ENCODE peak calls at places on chromosome 5, in eight cellular contexts. F, D, C, L, V, X, M and P are unnamed samples.

GRCh38 chr5:136063778-136064465 is 35.1 kb downstream of the TGFBI start:
- DNase-seq in F (no peak), L (no peak), V (no peak), C (no peak), D (no peak), X (no peak), M (no peak), P (no peak)

GRCh38 chr5:116652903-116653302 is 78.3 kb upstream of the SEMA6A start:
- DNase-seq in F (no peak), X (no peak), V (no peak), D (no peak), C (no peak), M (no peak), L (no peak), P (no peak)

GRCh38 chr5:1762121-1762877 is 37.3 kb downstream of the MRPL36 start:
- DNase-seq in F (no peak), V (no peak), X (no peak), L (no peak), C (no peak), M (peak; percentile 15), D (no peak), P (no peak)

GRCh38 chr5:99061711-99062110 is 132.9 kb upstream of the CHD1 start:
- DNase-seq in X (no peak), F (no peak), M (no peak), C (no peak), D (no peak), V (peak; percentile 9), L (no peak), P (no peak)

GRCh38 chr5:163161512-163161911 is 275.9 kb upstream of the CCNG1 start:
- DNase-seq in D (no peak), F (no peak), L (no peak), M (no peak), C (no peak), V (no peak), X (no peak), P (no peak)

GRCh38 chr5:155024015-155024414 is 10.5 kb downstream of the KIF4B start:
- DNase-seq in X (no peak), F (no peak), L (no peak), M (no peak), V (no peak), C (peak; percentile 13), D (no peak), P (no peak)

GRCh38 chr5:73118331-73119011 is 1.9 kb upstream of the TMEM171 start:
- DNase-seq in V (no peak), L (no peak), D (no peak), C (no peak), M (peak; percentile 44), F (no peak), X (no peak), P (no peak)

GRCh38 chr5:177403826-177404640 is 3.6 kb upstream of the PFN3 start:
- DNase-seq in F (no peak), X (peak; percentile 84), C (peak; percentile 87), V (peak; percentile 90), L (peak; percentile 82), M (peak; percentile 91), D (peak; percentile 80), P (peak; percentile 95)

GRCh38 chr5:52798952-52799351 is 11.2 kb downstream of the ITGA1 start:
- DNase-seq in L (no peak), D (no peak), C (no peak), X (no peak), V (peak; percentile 33), M (no peak), F (no peak), P (no peak)

GRCh38 chr5:4011943-4012342 is 416.3 kb downstream of the IRX1 start:
- DNase-seq in M (no peak), X (no peak), V (no peak), D (no peak), F (no peak), L (no peak), C (no peak), P (no peak)

GRCh38 chr5:64074533-64074932 is 91.1 kb upstream of the RNF180 start:
- DNase-seq in D (no peak), V (peak; percentile 46), C (peak; percentile 49), L (no peak), X (no peak), M (no peak), F (no peak), P (peak; percentile 3)

GRCh38 chr5:147939431-147940114 is 33.2 kb upstream of the C5orf46 start:
- DNase-seq in M (no peak), L (no peak), C (no peak), D (no peak), F (no peak), V (no peak), X (no peak), P (peak; percentile 26)

GRCh38 chr5:75550597-75550996 is 38.9 kb downstream of the POLK start:
- DNase-seq in D (no peak), X (no peak), M (no peak), C (no peak), L (no peak), V (peak; percentile 14), F (no peak), P (no peak)

GRCh38 chr5:81830602-81831001 is 79.7 kb upstream of the SSBP2 start:
- DNase-seq in V (peak; percentile 62), F (no peak), X (no peak), D (no peak), M (no peak), L (no peak), C (no peak), P (no peak)

GRCh38 chr5:175836741-175837729 is 34.3 kb upstream of the CPLX2 start:
- DNase-seq in L (no peak), X (no peak), V (no peak), D (no peak), F (no peak), M (no peak), C (no peak), P (no peak)

GRCh38 chr5:168015506-168015905 is 275.9 kb upstream of the WWC1 start:
- DNase-seq in L (no peak), X (no peak), M (no peak), F (no peak), D (no peak), C (no peak), V (no peak), P (no peak)

GRCh38 chr5:74442466-74442865 is 198.1 kb downstream of the ENC1 start:
- DNase-seq in D (no peak), L (no peak), V (no peak), F (no peak), M (no peak), X (no peak), C (no peak), P (no peak)

GRCh38 chr5:172834570-172835245 is 657 bp downstream of the ERGIC1 start:
- DNase-seq in M (no peak), F (no peak), C (no peak), X (no peak), D (no peak), V (peak; percentile 25), L (no peak), P (no peak)
- TF ChIP-seq POLR2A in M (no peak), F (no peak), C (no peak), X (no peak), D (no peak), V (no peak), L (no peak), P (no peak)

GRCh38 chr5:126370796-126371718 is 52.2 kb upstream of the GRAMD2B start:
- DNase-seq in F (no peak), C (peak; percentile 21), M (peak; percentile 40), L (no peak), V (no peak), D (no peak), X (no peak), P (no peak)
- TF ChIP-seq POLR2A in F (no peak), C (no peak), M (no peak), L (peak; percentile 14), V (no peak), D (no peak), X (no peak), P (no peak)

DNA sequence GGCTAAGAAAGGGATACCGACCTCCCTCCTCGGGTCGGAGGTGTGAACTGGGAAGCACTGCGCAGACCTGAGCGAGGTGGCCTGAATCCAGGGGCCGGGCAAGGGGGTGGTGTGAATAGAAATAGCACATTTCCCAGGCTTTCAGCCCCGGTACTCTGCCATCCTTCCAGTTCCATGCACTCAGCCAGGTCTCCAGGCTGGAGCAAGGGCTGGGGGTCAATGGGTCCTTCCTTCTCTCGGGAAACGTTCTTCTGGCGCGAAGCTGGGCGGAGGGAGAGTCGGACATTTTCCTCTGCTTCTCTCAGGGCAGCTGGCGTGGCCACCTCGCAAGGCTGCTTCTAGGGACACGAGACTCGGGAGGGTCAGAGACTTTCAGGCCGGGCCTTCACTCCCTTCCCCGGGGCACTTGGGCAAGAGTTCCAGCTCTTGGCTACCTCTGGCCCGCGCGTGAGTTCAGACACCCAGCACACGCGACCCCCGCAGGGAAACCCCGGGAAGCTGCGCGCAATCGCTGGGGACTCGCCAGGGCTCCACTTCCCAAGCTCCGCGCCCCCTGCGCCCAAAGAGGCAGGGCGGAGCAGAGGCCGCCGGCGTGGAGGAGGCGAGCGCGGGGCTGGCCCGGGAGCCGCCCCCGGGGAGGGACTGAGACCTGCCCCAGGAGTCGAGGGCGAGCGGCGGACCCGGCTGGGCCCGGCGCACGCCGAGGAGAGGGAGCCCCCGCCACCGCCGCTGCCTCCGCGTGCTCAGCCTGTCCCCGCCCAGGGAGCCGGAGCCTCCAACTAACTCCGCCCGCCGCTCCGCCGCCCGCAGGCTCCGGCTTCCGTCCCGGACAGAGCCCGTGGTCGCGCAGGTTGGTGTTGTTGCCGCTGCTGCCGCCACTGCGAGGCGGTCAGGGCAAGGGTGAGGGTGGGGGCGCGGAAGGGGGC is at the start of gene PAM:
- DNase-seq in V (peak; percentile 77), C (peak; percentile 49), D (peak; percentile 59), X (peak; percentile 81), M (peak; percentile 80), F (peak; percentile 20), L (peak; percentile 55), P (peak; percentile 70)
- TF ChIP-seq POLR2A in V (peak; percentile 53), C (peak; percentile 25), D (peak; percentile 32), X (peak; percentile 89), M (no peak), F (peak; percentile 44), L (peak; percentile 48), P (peak; percentile 63)

GRCh38 chr5:428219-428618 is 14.8 kb upstream of the EXOC3 start:
- DNase-seq in D (no peak), C (no peak), L (no peak), F (no peak), X (no peak), V (no peak), M (peak; percentile 21), P (no peak)

GRCh38 chr5:424259-425110 is 18.5 kb upstream of the EXOC3 start:
- DNase-seq in D (no peak), F (no peak), C (no peak), L (no peak), M (no peak), V (peak; percentile 70), X (peak; percentile 10), P (no peak)

GRCh38 chr5:425714-426113 is 17.3 kb upstream of the EXOC3 start:
- DNase-seq in L (no peak), M (no peak), V (peak; percentile 48), X (no peak), C (peak; percentile 47), D (no peak), F (no peak), P (no peak)

GRCh38 chr5:427415-428087 is 15.4 kb upstream of the EXOC3 start:
- DNase-seq in M (peak; percentile 18), X (no peak), V (no peak), F (no peak), C (no peak), D (no peak), L (no peak), P (no peak)

GRCh38 chr5:426392-426976 is 16.5 kb upstream of the EXOC3 start:
- DNase-seq in V (no peak), X (no peak), F (no peak), D (no peak), M (no peak), C (no peak), L (no peak), P (no peak)
- TF ChIP-seq POLR2A in V (no peak), X (no peak), F (no peak), D (no peak), M (no peak), C (no peak), L (no peak), P (no peak)